ENCODE peak calls at places on chromosomes 12 and 14, in four cellular contexts. One of them, this sample, is unnamed.

GRCh38 chr14:105480165-105480564 is 5.5 kb downstream of the CRIP2 start:
- DNase-seq in K562: no peak
- DNase-seq in A549: no peak
- DNase-seq in H1: no peak
- DNase-seq in this sample: no peak

GRCh38 chr12:66279127-66279712 is 23.1 kb upstream of the HELB start:
- DNase-seq in K562: peak; percentile 13
- DNase-seq in A549: peak; percentile 21
- DNase-seq in H1: no peak
- DNase-seq in this sample: peak; percentile 27

GRCh38 chr12:110317921-110318320 is 36.9 kb downstream of the ATP2A2 start:
- DNase-seq in K562: no peak
- DNase-seq in A549: no peak
- DNase-seq in H1: no peak
- DNase-seq in this sample: no peak

GRCh38 chr14:74389980-74390379 is 36.0 kb downstream of the SYNDIG1L start:
- DNase-seq in K562: no peak
- DNase-seq in A549: no peak
- DNase-seq in H1: no peak
- DNase-seq in this sample: no peak

GRCh38 chr12:18868673-18869072 is 130.8 kb downstream of the CAPZA3 start:
- DNase-seq in K562: no peak
- DNase-seq in A549: no peak
- DNase-seq in H1: no peak
- DNase-seq in this sample: no peak

GRCh38 chr12:112555621-112556233 is 137.0 kb downstream of the PTPN11 start:
- DNase-seq in K562: peak; percentile 34
- DNase-seq in A549: peak; percentile 27
- DNase-seq in H1: no peak
- DNase-seq in this sample: no peak

GRCh38 chr14:50362791-50363733 is 33.6 kb downstream of the CDKL1 start:
- DNase-seq in K562: no peak
- DNase-seq in A549: no peak
- DNase-seq in H1: no peak
- DNase-seq in this sample: no peak

GRCh38 chr14:78763746-78764145 is 593.6 kb downstream of the NRXN3 start:
- DNase-seq in K562: no peak
- DNase-seq in A549: no peak
- DNase-seq in H1: no peak
- DNase-seq in this sample: no peak

GRCh38 chr14:69985456-69985855 is 106.2 kb downstream of the SMOC1 start:
- DNase-seq in K562: no peak
- DNase-seq in A549: no peak
- DNase-seq in H1: no peak
- DNase-seq in this sample: no peak

GRCh38 chr12:12823308-12823707 is 10.2 kb downstream of the DDX47 start:
- DNase-seq in K562: no peak
- DNase-seq in A549: no peak
- DNase-seq in H1: no peak
- DNase-seq in this sample: no peak

GRCh38 chr14:30883508-30884294 is 9.3 kb downstream of the COCH start:
- DNase-seq in K562: no peak
- DNase-seq in A549: no peak
- DNase-seq in H1: no peak
- DNase-seq in this sample: no peak

GRCh38 chr14:58947156-58947555 is 241.3 kb upstream of the DAAM1 start:
- DNase-seq in K562: no peak
- DNase-seq in A549: no peak
- DNase-seq in H1: no peak
- DNase-seq in this sample: no peak

GRCh38 chr12:116434155-116435065 is 124.8 kb upstream of the MAP1LC3B2 start:
- DNase-seq in K562: peak; percentile 32
- DNase-seq in A549: peak; percentile 81
- DNase-seq in H1: peak; percentile 61
- DNase-seq in this sample: no peak

GRCh38 chr12:127888948-127889347 is 378.0 kb upstream of the TMEM132C start:
- DNase-seq in K562: no peak
- DNase-seq in A549: no peak
- DNase-seq in H1: no peak
- DNase-seq in this sample: no peak

GRCh38 chr12:14913381-14913781 is 25.0 kb downstream of the ERP27 start:
- DNase-seq in K562: no peak
- DNase-seq in A549: no peak
- DNase-seq in H1: no peak
- DNase-seq in this sample: no peak

GRCh38 chr12:108627134-108627920 is 6.4 kb downstream of the SELPLG start:
- DNase-seq in K562: no peak
- DNase-seq in A549: no peak
- DNase-seq in H1: no peak
- DNase-seq in this sample: no peak

GRCh38 chr14:90604356-90604755 is 207.5 kb downstream of the CALM1 start:
- DNase-seq in K562: no peak
- DNase-seq in A549: no peak
- DNase-seq in H1: no peak
- DNase-seq in this sample: no peak

GRCh38 chr12:124032265-124032886 is 59.4 kb downstream of the ZNF664 start:
- DNase-seq in K562: peak; percentile 82
- DNase-seq in A549: peak; percentile 89
- DNase-seq in H1: peak; percentile 60
- DNase-seq in this sample: peak; percentile 36

GRCh38 chr12:2323538-2324261 is 270.9 kb downstream of the CACNA1C start:
- DNase-seq in K562: no peak
- DNase-seq in A549: no peak
- DNase-seq in H1: no peak
- DNase-seq in this sample: no peak

GRCh38 chr14:54475187-54475881 is 13.4 kb downstream of the GMFB start:
- DNase-seq in K562: no peak
- DNase-seq in A549: no peak
- DNase-seq in H1: no peak
- DNase-seq in this sample: no peak

GRCh38 chr12:111149299-111149698 is 219.6 kb downstream of the PHETA1 start:
- DNase-seq in K562: no peak
- DNase-seq in A549: no peak
- DNase-seq in H1: no peak
- DNase-seq in this sample: no peak

GRCh38 chr12:112939761-112940357 is 1.6 kb downstream of the OAS3 start:
- DNase-seq in K562: no peak
- DNase-seq in A549: no peak
- DNase-seq in H1: no peak
- DNase-seq in this sample: no peak

GRCh38 chr12:96981053-96981452 is 74.0 kb downstream of the NEDD1 start:
- DNase-seq in K562: no peak
- DNase-seq in A549: no peak
- DNase-seq in H1: no peak
- DNase-seq in this sample: no peak

GRCh38 chr12:44477331-44477980 is 398.7 kb downstream of the NELL2 start:
- DNase-seq in K562: no peak
- DNase-seq in A549: no peak
- DNase-seq in H1: no peak
- DNase-seq in this sample: no peak

GRCh38 chr12:107990325-107990724 is 138.8 kb upstream of the WSCD2 start:
- DNase-seq in K562: no peak
- DNase-seq in A549: peak; percentile 4
- DNase-seq in H1: peak; percentile 62
- DNase-seq in this sample: peak; percentile 29

GRCh38 chr12:89259831-89260230 is 92.5 kb downstream of the DUSP6 start:
- DNase-seq in K562: no peak
- DNase-seq in A549: no peak
- DNase-seq in H1: no peak
- DNase-seq in this sample: no peak

GRCh38 chr12:91333966-91334365 is 151.3 kb upstream of the DCN start:
- DNase-seq in K562: no peak
- DNase-seq in A549: no peak
- DNase-seq in H1: no peak
- DNase-seq in this sample: no peak

GRCh38 chr12:112792306-112792705 is 758 bp downstream of the RPH3A start:
- DNase-seq in K562: no peak
- DNase-seq in A549: no peak
- DNase-seq in H1: no peak
- DNase-seq in this sample: no peak

DNA sequence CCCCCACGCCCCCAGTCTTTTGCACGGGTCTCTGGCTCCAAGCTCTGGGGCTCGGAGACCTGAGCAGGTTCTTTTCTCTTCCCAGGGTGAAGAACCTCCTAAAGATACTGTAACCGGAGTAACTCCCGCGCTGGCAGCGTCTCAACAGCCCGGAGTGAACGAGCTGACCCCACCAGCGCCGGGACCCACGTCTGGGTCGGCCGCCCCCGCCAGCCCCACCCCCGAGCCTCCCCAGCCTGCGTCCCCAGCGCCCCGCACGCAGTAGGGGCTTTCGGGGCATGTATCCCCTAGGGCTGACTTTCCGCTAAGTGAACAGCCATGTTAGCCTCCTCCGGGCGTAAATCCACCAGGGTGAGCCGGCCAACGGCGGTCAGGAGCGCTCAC is 834 bp downstream of the SLC35F4 start:
- DNase-seq in K562: no peak
- DNase-seq in A549: no peak
- DNase-seq in H1: no peak
- DNase-seq in this sample: no peak
- TF ChIP-seq PHF8 in K562: no peak
- TF ChIP-seq PHF8 in A549: no peak
- TF ChIP-seq PHF8 in H1: no peak
- TF ChIP-seq PHF8 in this sample: no peak

GRCh38 chr12:52050116-52050770 is 999 bp upstream of the NR4A1 start:
- DNase-seq in K562: no peak
- DNase-seq in A549: no peak
- DNase-seq in H1: peak; percentile 57
- DNase-seq in this sample: no peak

GRCh38 chr12:52053570-52054209 is 2.4 kb downstream of the NR4A1 start:
- DNase-seq in K562: no peak
- DNase-seq in A549: no peak
- DNase-seq in H1: no peak
- DNase-seq in this sample: no peak

GRCh38 chr12:52050771-52051541 is at the start of gene NR4A1:
- DNase-seq in K562: peak; percentile 98
- DNase-seq in A549: peak; percentile 95
- DNase-seq in H1: peak; percentile 87
- DNase-seq in this sample: peak; percentile 85

GRCh38 chr12:52054231-52054837 is 3.1 kb downstream of the NR4A1 start:
- DNase-seq in K562: no peak
- DNase-seq in A549: no peak
- DNase-seq in H1: no peak
- DNase-seq in this sample: no peak

GRCh38 chr12:52052471-52053186 is 1.4 kb downstream of the NR4A1 start:
- DNase-seq in K562: peak; percentile 42
- DNase-seq in A549: no peak
- DNase-seq in H1: no peak
- DNase-seq in this sample: no peak
- TF ChIP-seq PHF8 in K562: no peak
- TF ChIP-seq PHF8 in A549: no peak
- TF ChIP-seq PHF8 in H1: no peak
- TF ChIP-seq PHF8 in this sample: no peak

DNA sequence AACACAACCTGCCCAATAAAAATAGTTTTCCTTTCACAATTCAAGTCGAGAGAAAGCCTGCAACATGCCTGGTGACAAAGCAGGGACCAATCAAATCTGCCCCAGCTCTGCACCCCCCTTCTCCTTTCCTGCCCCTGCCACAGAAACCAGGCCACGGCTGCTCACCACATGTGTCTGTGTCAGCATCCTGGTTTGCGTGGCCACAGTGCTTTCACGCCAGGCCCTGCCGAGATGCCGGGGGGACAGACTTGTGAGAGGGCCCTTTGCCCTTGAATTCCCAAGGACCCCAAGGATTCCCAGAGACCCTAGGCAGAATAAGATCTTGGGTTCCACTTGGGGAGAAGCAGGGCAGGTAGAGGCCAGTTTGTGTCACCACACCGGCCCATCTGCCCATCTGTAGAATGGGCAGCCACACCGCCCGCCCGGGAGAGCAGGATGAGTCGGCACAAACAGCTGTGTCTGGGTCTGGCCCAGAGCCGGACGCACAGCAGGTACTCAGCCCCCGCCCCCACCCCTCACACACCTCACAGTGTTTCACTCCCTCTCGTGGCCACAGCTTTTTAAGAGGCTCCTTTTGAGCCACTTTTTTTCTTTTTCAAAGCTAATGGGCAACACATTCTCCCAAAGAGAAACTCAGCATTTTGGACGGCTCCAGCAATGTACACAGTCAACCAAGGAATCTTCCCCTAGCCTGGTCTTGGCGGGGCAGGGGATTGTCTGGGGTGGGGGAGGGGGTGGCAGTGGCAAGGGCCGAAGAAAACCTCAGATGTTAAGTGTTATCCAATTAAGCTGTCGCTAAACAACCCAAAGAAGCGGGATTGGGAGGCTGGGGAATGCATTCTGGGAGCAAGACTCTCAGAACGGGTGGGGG is 41.5 kb downstream of the BCL11B start:
- DNase-seq in K562: peak; percentile 24
- DNase-seq in A549: no peak
- DNase-seq in H1: no peak
- DNase-seq in this sample: no peak
- TF ChIP-seq PHF8 in K562: no peak
- TF ChIP-seq PHF8 in A549: no peak
- TF ChIP-seq PHF8 in H1: no peak
- TF ChIP-seq PHF8 in this sample: no peak

GRCh38 chr14:100159107-100159864 is at the start of gene DEGS2:
- DNase-seq in K562: peak; percentile 34
- DNase-seq in A549: peak; percentile 46
- DNase-seq in H1: peak; percentile 83
- DNase-seq in this sample: no peak
- TF ChIP-seq PHF8 in K562: no peak
- TF ChIP-seq PHF8 in A549: no peak
- TF ChIP-seq PHF8 in H1: no peak
- TF ChIP-seq PHF8 in this sample: no peak

DNA sequence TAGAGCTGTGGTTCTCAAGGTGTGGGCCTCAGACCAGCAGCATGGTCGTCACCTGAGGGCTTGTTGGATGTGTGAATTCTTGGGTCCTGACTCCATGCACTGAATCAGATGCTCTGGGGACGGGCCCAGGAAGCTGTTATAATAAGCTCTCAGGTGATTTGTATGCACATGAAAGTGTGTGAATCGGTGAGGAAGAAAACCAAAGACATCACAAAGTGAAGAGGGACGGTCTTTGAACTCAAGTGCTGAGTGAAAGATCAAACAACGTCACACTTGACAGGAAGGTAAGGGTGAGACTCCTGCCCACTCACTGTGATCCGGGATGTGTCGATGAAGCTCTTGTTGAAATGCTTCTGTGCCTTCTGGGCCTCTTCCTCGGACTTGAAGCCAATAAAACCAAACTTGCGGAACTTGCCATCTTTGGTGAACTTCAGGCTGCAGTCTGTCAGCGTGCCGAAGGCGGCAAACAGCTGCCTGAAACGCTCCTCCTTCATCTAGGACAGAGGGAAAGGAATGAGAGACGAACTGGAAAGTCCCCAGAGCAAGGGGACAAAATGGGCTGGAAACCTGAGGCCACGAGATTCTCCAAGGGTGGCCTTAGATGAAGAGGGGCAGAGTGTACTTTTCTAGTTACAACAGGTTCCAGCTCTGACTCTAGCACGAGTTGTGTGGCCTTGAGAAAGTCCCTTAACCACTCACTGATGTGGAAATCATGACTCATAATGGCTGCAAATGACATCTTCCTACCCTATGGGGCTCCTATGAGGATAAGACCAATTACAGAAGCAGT is 4.0 kb downstream of the RBM19 start:
- DNase-seq in K562: no peak
- DNase-seq in A549: no peak
- DNase-seq in H1: no peak
- DNase-seq in this sample: peak; percentile 20
- TF ChIP-seq PHF8 in K562: no peak
- TF ChIP-seq PHF8 in A549: no peak
- TF ChIP-seq PHF8 in H1: no peak
- TF ChIP-seq PHF8 in this sample: no peak

This sample was measured in HepG2.